ENCODE peak calls at places on chromosomes 12 and 14, in eight cellular contexts. I is fibroblast of lung, J is PC-3, Y is GM23248, Z is IMR-90, L is mesenchymal stem cell, X is MM.1S, M is DND-41. F is an unnamed sample.

GRCh38 chr12:5689773-5690172 is 255.3 kb downstream of the ANO2 start:
- DNase-seq in I (no peak), J (no peak), Y (no peak), Z (no peak), L (no peak), X (no peak), M (no peak), F (no peak)

GRCh38 chr14:61754627-61755381 is 7.4 kb upstream of the SNAPC1 start:
- DNase-seq in I (no peak), J (peak; percentile 64), Y (peak; percentile 21), Z (peak; percentile 65), L (peak; percentile 39), X (no peak), M (no peak), F (no peak)

GRCh38 chr12:123062682-123063426 is 82.4 kb downstream of the ARL6IP4 start:
- DNase-seq in I (peak; percentile 76), J (peak; percentile 82), Y (peak; percentile 85), Z (peak; percentile 69), L (peak; percentile 89), X (peak; percentile 59), M (no peak), F (peak; percentile 57)

GRCh38 chr12:118603610-118604361 is 227.4 kb downstream of the SUDS3 start:
- DNase-seq in I (no peak), J (no peak), Y (no peak), Z (no peak), L (no peak), X (no peak), M (no peak), F (no peak)

GRCh38 chr12:118436002-118436724 is 59.8 kb downstream of the SUDS3 start:
- DNase-seq in I (no peak), J (peak; percentile 27), Y (peak; percentile 6), Z (no peak), L (no peak), X (no peak), M (no peak), F (no peak)

GRCh38 chr12:123667771-123668170 is 3.1 kb upstream of the TCTN2 start:
- DNase-seq in I (no peak), J (no peak), Y (no peak), Z (no peak), L (no peak), X (no peak), M (no peak), F (peak; percentile 42)

GRCh38 chr12:29578070-29578469 is 80.6 kb upstream of the OVCH1 start:
- DNase-seq in I (peak; percentile 75), J (no peak), Y (no peak), Z (no peak), L (no peak), X (no peak), M (no peak), F (no peak)

GRCh38 chr12:49293056-49293956 is 1.6 kb upstream of the PRPH start:
- DNase-seq in I (peak; percentile 27), J (no peak), Y (no peak), Z (no peak), L (no peak), X (no peak), M (no peak), F (no peak)

GRCh38 chr12:125314051-125314882 is 249.0 kb downstream of the AACS start:
- DNase-seq in I (no peak), J (no peak), Y (no peak), Z (no peak), L (no peak), X (no peak), M (no peak), F (no peak)

GRCh38 chr12:105482976-105483375 is 152.5 kb downstream of the C12orf75 start:
- DNase-seq in I (no peak), J (no peak), Y (no peak), Z (no peak), L (no peak), X (no peak), M (no peak), F (no peak)

GRCh38 chr12:70560671-70561070 is 76.6 kb downstream of the PTPRB start:
- DNase-seq in I (no peak), J (peak; percentile 72), Y (no peak), Z (no peak), L (no peak), X (no peak), M (no peak), F (no peak)

GRCh38 chr14:102749833-102750775 is 27.1 kb upstream of the TRAF3 start:
- DNase-seq in I (no peak), J (no peak), Y (no peak), Z (no peak), L (no peak), X (no peak), M (no peak), F (no peak)

GRCh38 chr12:69739287-69740191 is 879 bp downstream of the RAB3IP start:
- DNase-seq in I (peak; percentile 43), J (peak; percentile 51), Y (peak; percentile 51), Z (peak; percentile 13), L (peak; percentile 55), X (peak; percentile 66), M (peak; percentile 79), F (peak; percentile 86)

GRCh38 chr14:67764496-67764895 is 51.9 kb downstream of the ZFYVE26 start:
- DNase-seq in I (no peak), J (peak; percentile 65), Y (no peak), Z (no peak), L (no peak), X (no peak), M (no peak), F (no peak)

GRCh38 chr12:55847603-55848329 is 5.0 kb upstream of the MMP19 start:
- DNase-seq in I (peak; percentile 100), J (peak; percentile 23), Y (peak; percentile 99), Z (peak; percentile 100), L (peak; percentile 100), X (no peak), M (no peak), F (peak; percentile 91)

GRCh38 chr14:99802301-99803105 is 9.3 kb downstream of the EML1 start:
- DNase-seq in I (peak; percentile 35), J (peak; percentile 38), Y (no peak), Z (peak; percentile 53), L (peak; percentile 24), X (no peak), M (no peak), F (no peak)

GRCh38 chr12:111069886-111070285 is 149.5 kb upstream of the MYL2 start:
- DNase-seq in I (no peak), J (no peak), Y (no peak), Z (no peak), L (no peak), X (no peak), M (no peak), F (no peak)

GRCh38 chr12:52189376-52190174 is 2.2 kb downstream of the KRT80 start:
- DNase-seq in I (no peak), J (peak; percentile 54), Y (peak; percentile 60), Z (peak; percentile 38), L (no peak), X (no peak), M (no peak), F (no peak)

DNA sequence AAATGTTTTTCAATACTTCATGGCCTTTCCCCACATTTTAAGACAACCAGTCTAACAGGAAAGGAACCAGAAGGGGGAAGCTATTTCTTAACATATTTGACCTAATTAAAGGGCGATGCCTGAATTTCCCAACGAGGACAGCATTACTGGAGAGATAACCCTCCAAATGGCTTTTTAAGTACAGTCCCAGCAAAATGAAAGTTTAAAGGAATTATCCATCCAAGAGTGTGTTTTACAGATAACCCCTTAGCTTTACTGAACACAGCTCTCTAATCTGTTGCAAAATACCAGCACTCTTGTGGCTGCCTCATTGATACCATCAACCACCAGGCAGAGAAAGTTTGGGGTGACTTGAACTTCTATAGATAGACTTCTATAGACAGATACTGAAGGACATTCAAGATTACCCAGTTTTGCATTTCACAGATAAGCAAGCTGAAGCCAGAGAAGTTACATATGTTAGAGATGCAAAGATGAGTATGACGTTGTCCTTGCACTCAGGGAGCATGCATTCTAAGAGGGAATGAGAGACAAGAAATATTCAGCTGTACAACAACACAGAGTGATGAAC is 41.3 kb upstream of the DUSP6 start:
- DNase-seq in I (no peak), J (no peak), Y (no peak), Z (peak; percentile 32), L (no peak), X (no peak), M (no peak), F (no peak)
- H2AFZ ChIP-seq in I (no peak overlapping the region), J (no peak overlapping the region), Y (no peak overlapping the region), Z (no peak overlapping the region), L (no peak overlapping the region), X (no peak overlapping the region), M (no peak overlapping the region), F (no peak overlapping the region)

GRCh38 chr12:94282675-94283074 is 134.3 kb downstream of the PLXNC1 start:
- DNase-seq in I (no peak), J (no peak), Y (no peak), Z (no peak), L (peak; percentile 19), X (no peak), M (no peak), F (no peak)
- H3K4me3 ChIP-seq in I (no peak overlapping the region), J (no peak overlapping the region), Y (no peak overlapping the region), Z (no peak overlapping the region), L (no peak overlapping the region), X (no peak overlapping the region), M (no peak overlapping the region), F (no peak overlapping the region)

GRCh38 chr14:64114166-64114565 is 180.0 kb downstream of the ESR2 start:
- DNase-seq in I (peak; percentile 27), J (no peak), Y (no peak), Z (peak; percentile 21), L (peak; percentile 64), X (no peak), M (no peak), F (no peak)

GRCh38 chr14:64113279-64113678 is 180.9 kb downstream of the ESR2 start:
- DNase-seq in I (no peak), J (peak; percentile 22), Y (no peak), Z (no peak), L (no peak), X (peak; percentile 74), M (no peak), F (no peak)

GRCh38 chr14:64117671-64118402 is 176.3 kb downstream of the ESR2 start:
- DNase-seq in I (peak; percentile 57), J (peak; percentile 69), Y (peak; percentile 51), Z (peak; percentile 28), L (no peak), X (no peak), M (no peak), F (peak; percentile 92)

GRCh38 chr14:64114796-64115195 is 179.4 kb downstream of the ESR2 start:
- DNase-seq in I (no peak), J (no peak), Y (no peak), Z (no peak), L (no peak), X (no peak), M (no peak), F (no peak)

DNA sequence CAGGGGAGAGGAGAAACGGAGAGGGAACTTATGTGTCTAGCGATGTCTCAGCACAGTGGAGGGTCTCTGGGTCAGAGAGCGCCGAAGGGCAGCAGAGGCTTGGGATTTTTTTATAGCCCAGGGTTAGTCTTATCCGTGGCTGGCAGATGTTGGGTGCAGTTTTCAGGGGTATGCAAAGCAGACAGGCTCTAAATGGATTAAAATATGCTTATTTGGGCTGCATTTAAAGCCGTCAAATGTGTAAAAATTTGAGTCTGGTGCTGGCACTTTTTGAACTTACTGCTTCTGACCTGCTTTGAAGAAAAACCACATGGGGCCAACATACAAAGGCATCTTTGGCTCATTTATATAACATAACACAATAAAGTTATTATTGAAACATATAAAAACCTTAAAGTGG is 178.8 kb downstream of the ESR2 start:
- DNase-seq in I (no peak), J (no peak), Y (no peak), Z (no peak), L (no peak), X (no peak), M (no peak), F (no peak)
- H2AFZ ChIP-seq in I (no peak overlapping the region), J (no peak overlapping the region), Y (no peak overlapping the region), Z (no peak overlapping the region), L (no peak overlapping the region), X (no peak overlapping the region), M (no peak overlapping the region), F (no peak overlapping the region)

GRCh38 chr12:53725824-53726223 is 1.4 kb downstream of the CALCOCO1 start:
- DNase-seq in I (no peak), J (peak; percentile 13), Y (peak; percentile 59), Z (peak; percentile 19), L (no peak), X (no peak), M (no peak), F (no peak)
- H3K4me3 ChIP-seq in I (peak overlapping the region; percentile 90), J (peak overlapping the region; percentile 77), Y (peak overlapping the region; percentile 88), Z (peak overlapping the region; percentile 66), L (peak overlapping the region; percentile 98), X (no peak overlapping the region), M (no peak overlapping the region), F (peak overlapping the region; percentile 69)